ENCODE peak calls at places on chromosomes 13 and 19, in four cellular contexts. V is AG10803, G is fibroblast of pulmonary artery, U is GM23338. X is an unnamed sample.

GRCh38 chr13:109211616-109212015 is 574.8 kb downstream of the IRS2 start:
- DNase-seq in U (no peak), V (peak), G (peak), X (no peak)

GRCh38 chr13:30804474-30804873 is 69.1 kb downstream of the ALOX5AP start:
- DNase-seq in U (peak), G (no peak), V (no peak), X (no peak)

GRCh38 chr19:50705422-50706019 is 14.1 kb downstream of the SHANK1 start:
- DNase-seq in V (peak), U (peak), G (peak), X (no peak)

GRCh38 chr19:5950744-5951143 is 27.2 kb downstream of the RANBP3 start:
- DNase-seq in U (no peak), G (no peak), V (no peak), X (no peak)

GRCh38 chr13:111859361-111860105 is 207.4 kb upstream of the SOX1 start:
- DNase-seq in V (no peak), G (no peak), U (no peak), X (no peak)

GRCh38 chr13:109131698-109132257 is 502.4 kb downstream of the MYO16 start:
- DNase-seq in V (peak), G (peak), U (peak), X (no peak)

GRCh38 chr19:7655581-7655980 is 13.3 kb upstream of the RETN start:
- DNase-seq in G (no peak), U (no peak), V (no peak), X (no peak)

GRCh38 chr13:84433024-84433423 is 550.8 kb upstream of the SLITRK1 start:
- DNase-seq in V (peak), G (peak), U (no peak), X (no peak)

GRCh38 chr13:40664100-40665060 is 2.1 kb downstream of the FOXO1 start:
- DNase-seq in U (peak), G (peak), V (peak), X (peak)

GRCh38 chr19:7326105-7326877 is 22.4 kb upstream of the ARHGEF18 start:
- DNase-seq in G (peak), V (peak), U (peak), X (no peak)

GRCh38 chr13:113443991-113444390 is 9.3 kb downstream of the ADPRHL1 start:
- DNase-seq in G (no peak), U (no peak), V (no peak), X (no peak)

GRCh38 chr13:27203854-27204253 is 32.2 kb upstream of the USP12 start:
- DNase-seq in U (peak), G (peak), V (peak), X (no peak)

GRCh38 chr19:54875506-54875905 is 1.5 kb downstream of the FCAR start:
- DNase-seq in V (no peak), G (no peak), U (no peak), X (no peak)

GRCh38 chr13:95275322-95276118 is 25.7 kb downstream of the ABCC4 start:
- DNase-seq in G (peak), U (no peak), V (peak), X (no peak)

GRCh38 chr19:54416695-54417491 is 1.6 kb downstream of the TTYH1 start:
- DNase-seq in U (peak), G (no peak), V (no peak), X (no peak)

GRCh38 chr19:13441810-13442512 is 64.3 kb downstream of the CACNA1A start:
- DNase-seq in V (peak), G (peak), U (peak), X (no peak)

GRCh38 chr19:41753159-41753558 is 2.2 kb upstream of the CEACAM6 start:
- DNase-seq in U (peak), G (peak), V (peak), X (peak)

GRCh38 chr19:40687525-40688016 is 2.9 kb downstream of the NUMBL start:
- DNase-seq in U (no peak), G (peak), V (peak), X (no peak)

GRCh38 chr13:26442541-26442940 is 114.9 kb upstream of the WASF3 start:
- DNase-seq in G (peak), V (peak), U (no peak), X (no peak)

GRCh38 chr13:95292622-95293021 is 8.6 kb downstream of the ABCC4 start:
- DNase-seq in U (no peak), V (no peak), G (no peak), X (no peak)

GRCh38 chr13:50456111-50456510 is 387.4 kb downstream of the DLEU7 start:
- DNase-seq in G (no peak), V (peak), U (no peak), X (no peak)

GRCh38 chr19:23527797-23528196 is 132.5 kb upstream of the ZNF91 start:
- DNase-seq in V (no peak), U (peak), G (no peak), X (no peak)

GRCh38 chr13:62320129-62320724 is 904.6 kb upstream of the PCDH20 start:
- DNase-seq in V (peak), U (peak), G (peak), X (no peak)

GRCh38 chr19:391199-391557 is 17.8 kb downstream of the C2CD4C start:
- DNase-seq in G (no peak), V (no peak), U (no peak), X (no peak)

GRCh38 chr19:30580673-30581072 is 208.5 kb downstream of the ZNF536 start:
- DNase-seq in G (no peak), V (no peak), U (no peak), X (no peak)
- TF ChIP-seq CTCF in G (no peak), V (no peak), U (no peak), X (no peak)

GRCh38 chr13:92677571-92677970 is 549.0 kb upstream of the GPC6 start:
- DNase-seq in V (no peak), U (peak), G (no peak), X (no peak)

GRCh38 chr13:92681239-92681638 is 545.4 kb upstream of the GPC6 start:
- DNase-seq in V (no peak), U (peak), G (no peak), X (no peak)

GRCh38 chr13:92671821-92672220 is 554.8 kb upstream of the GPC6 start:
- DNase-seq in V (no peak), G (no peak), U (no peak), X (no peak)

DNA sequence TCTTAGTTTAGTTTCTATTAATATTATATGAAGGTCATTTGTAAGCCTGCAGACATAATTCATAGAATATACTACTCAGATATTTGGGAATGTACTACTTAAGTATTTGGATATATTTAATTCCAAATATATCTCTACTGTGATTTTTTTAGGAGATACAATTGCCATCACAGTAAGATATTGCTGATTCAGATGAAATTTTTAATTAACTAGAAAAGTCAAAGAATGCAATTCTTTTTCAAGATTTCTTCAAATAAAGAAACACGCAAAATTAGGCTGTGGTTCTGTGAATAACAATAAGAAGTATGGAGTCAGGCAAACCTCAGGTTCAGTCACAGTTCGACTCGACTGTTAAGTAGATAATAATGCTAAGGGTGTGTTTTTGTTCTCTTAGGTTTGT is 550.4 kb upstream of the GPC6 start:
- DNase-seq in V (no peak), G (no peak), U (no peak), X (no peak)
- TF ChIP-seq CTCF in V (no peak), G (no peak), U (no peak), X (no peak)

GRCh38 chr13:44932171-44932849 is 57.0 kb downstream of the NUFIP1 start:
- DNase-seq in G (no peak), V (no peak), U (no peak), X (no peak)

GRCh38 chr13:44932850-44933251 is 56.4 kb downstream of the NUFIP1 start:
- DNase-seq in G (peak), U (no peak), V (peak), X (peak)

GRCh38 chr13:44930280-44930679 is 59.0 kb downstream of the NUFIP1 start:
- DNase-seq in G (no peak), U (no peak), V (no peak), X (no peak)

GRCh38 chr13:44929691-44930090 is 59.6 kb downstream of the NUFIP1 start:
- DNase-seq in G (no peak), V (peak), U (no peak), X (no peak)

GRCh38 chr13:44930907-44931676 is 58.2 kb downstream of the NUFIP1 start:
- DNase-seq in U (peak), G (peak), V (peak), X (no peak)
- TF ChIP-seq CTCF in U (no peak), G (no peak), V (no peak), X (no peak)

DNA sequence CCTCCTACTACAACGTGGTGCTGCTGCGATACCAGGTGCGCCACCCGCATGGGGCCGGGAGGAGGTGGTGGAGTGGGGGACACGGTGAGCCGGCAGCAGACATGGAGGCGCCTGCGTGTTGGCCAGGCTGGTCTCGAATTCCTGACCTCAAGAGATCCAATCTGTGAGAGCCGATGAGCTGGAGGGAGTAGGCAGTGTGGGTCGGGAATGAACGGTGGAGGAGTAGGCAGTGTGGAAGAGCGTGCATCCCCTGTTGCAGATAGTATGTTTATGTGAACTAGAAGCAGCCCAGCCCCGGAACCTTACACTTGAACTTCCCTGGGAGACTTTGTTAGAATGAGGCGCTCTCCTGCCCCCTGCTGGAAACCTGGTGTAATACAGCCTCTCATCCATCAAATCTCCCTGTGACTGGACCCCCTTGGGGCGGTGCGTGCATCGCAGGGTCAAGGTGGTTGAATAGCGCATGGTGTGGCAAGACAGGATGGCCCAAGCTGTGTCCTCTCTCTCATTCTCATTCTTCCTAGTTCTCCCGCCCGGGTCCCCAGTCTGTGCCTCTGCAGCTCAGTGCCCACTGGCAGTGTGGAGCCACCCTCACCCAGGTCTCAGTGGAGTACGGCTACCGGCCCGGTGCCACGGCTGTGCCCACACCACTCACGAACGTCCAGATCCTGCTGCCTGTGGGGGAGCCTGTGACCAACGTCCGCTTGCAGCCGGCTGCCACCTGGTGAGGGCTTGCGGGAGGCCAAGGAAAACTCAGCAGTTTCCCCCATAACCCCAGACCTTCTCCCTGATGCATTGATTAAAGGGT is 10.5 kb upstream of the B3GNT3 start:
- DNase-seq in U (peak), G (peak), V (peak), X (peak)
- TF ChIP-seq CTCF in U (peak), G (peak), V (peak), X (peak)

DNA sequence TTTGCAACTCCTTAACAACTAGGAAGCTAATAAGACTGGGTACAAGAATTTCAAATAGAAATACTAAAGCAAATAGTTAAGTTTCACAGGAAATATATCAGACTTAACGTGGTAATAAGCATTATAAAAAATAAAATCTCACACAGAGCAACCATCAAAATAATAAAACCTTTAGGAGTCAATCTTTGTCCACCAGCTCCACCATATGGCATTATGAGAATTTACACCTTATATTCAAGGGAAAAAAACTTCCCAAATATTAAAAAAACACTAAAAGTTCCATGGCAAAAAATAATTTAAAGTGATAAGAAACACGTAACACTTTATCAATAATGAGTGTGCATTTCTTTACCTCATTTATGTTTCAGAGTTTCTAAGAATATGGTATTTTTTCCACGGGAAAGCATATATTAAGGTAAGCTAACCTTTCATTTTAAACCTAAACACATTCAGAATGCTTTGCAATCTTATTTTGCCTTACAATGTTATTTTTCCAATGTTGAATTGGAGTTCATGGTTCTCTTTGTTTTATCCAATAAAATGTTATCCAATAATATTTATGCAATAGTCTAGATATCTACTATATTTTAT is 423.2 kb upstream of the SGCG start:
- DNase-seq in G (peak), V (peak), U (peak), X (no peak)
- TF ChIP-seq CTCF in G (peak), V (peak), U (peak), X (peak)

GRCh38 chr13:81051873-81052272 is 710.9 kb upstream of the SPRY2 start:
- DNase-seq in G (peak), U (peak), V (no peak), X (no peak)
- TF ChIP-seq CTCF in G (peak), U (peak), V (no peak), X (no peak)

GRCh38 chr13:110716235-110716505 is 2.7 kb downstream of the ING1 start:
- DNase-seq in G (peak), U (peak), V (no peak), X (peak)

GRCh38 chr13:110713642-110713952 is at the start of gene ING1:
- DNase-seq in G (no peak), U (no peak), V (no peak), X (no peak)

GRCh38 chr13:110714798-110715394 is 1.4 kb downstream of the ING1 start:
- DNase-seq in G (peak), V (no peak), U (peak), X (peak)

GRCh38 chr13:110713981-110714797 is 689 bp downstream of the ING1 start:
- DNase-seq in U (peak), V (no peak), G (peak), X (peak)

GRCh38 chr13:110715395-110716234 is 2.1 kb downstream of the ING1 start:
- DNase-seq in V (peak), G (peak), U (peak), X (peak)
- TF ChIP-seq CTCF in V (peak), G (no peak), U (no peak), X (no peak)

GRCh38 chr19:35216833-35217707 is 11.5 kb downstream of the FAM187B start:
- DNase-seq in G (no peak), V (no peak), U (peak), X (no peak)
- TF ChIP-seq CTCF in G (no peak), V (no peak), U (peak), X (no peak)